ENCODE peak calls at places on chromosomes 7 and 10, in five cellular contexts. E is A549, T is HepG2, Z is K562, H is H1. W is an unnamed sample.

GRCh38 chr7:66522518-66522917 is 106.2 kb upstream of the KCTD7 start:
- DNase-seq in T (no peak), H (no peak), E (no peak), Z (no peak), W (no peak)

GRCh38 chr7:118862733-118863132 is 638.2 kb downstream of the ANKRD7 start:
- DNase-seq in E (no peak), H (no peak), T (no peak), Z (no peak), W (no peak)

GRCh38 chr7:25318077-25318476 is 89.8 kb upstream of the NPVF start:
- DNase-seq in Z (no peak), H (no peak), E (no peak), T (no peak), W (no peak)

GRCh38 chr10:106802949-106803348 is 361.6 kb downstream of the SORCS1 start:
- DNase-seq in H (no peak), Z (no peak), T (no peak), E (no peak), W (no peak)

GRCh38 chr10:36802523-36803153 is 322.8 kb upstream of the ANKRD30A start:
- DNase-seq in E (no peak), H (no peak), Z (no peak), T (no peak), W (no peak)

GRCh38 chr7:35694161-35694783 is 663 bp downstream of the HERPUD2 start:
- DNase-seq in E (no peak), H (no peak), T (no peak), Z (no peak), W (no peak)

GRCh38 chr10:13707156-13707881 is 120.6 kb downstream of the PRPF18 start:
- DNase-seq in H (peak), Z (peak), T (peak), E (peak), W (peak)

GRCh38 chr7:156251861-156252260 is 388.7 kb upstream of the RNF32 start:
- DNase-seq in H (no peak), T (no peak), E (no peak), Z (no peak), W (no peak)

GRCh38 chr7:107076781-107077698 is 32.5 kb downstream of the PRKAR2B start:
- DNase-seq in E (no peak), T (no peak), H (no peak), Z (peak), W (peak)

GRCh38 chr10:8477300-8477699 is 422.8 kb downstream of the GATA3 start:
- DNase-seq in Z (no peak), E (no peak), T (no peak), H (no peak), W (no peak)

GRCh38 chr10:43853369-43853768 is 204.7 kb upstream of the ZNF32 start:
- DNase-seq in E (no peak), H (no peak), Z (no peak), T (no peak), W (no peak)

GRCh38 chr10:7512487-7512886 is 101.7 kb upstream of the SFMBT2 start:
- DNase-seq in E (no peak), T (peak), H (no peak), Z (no peak), W (no peak)

GRCh38 chr10:44400553-44400952 is 15.7 kb upstream of the CXCL12 start:
- DNase-seq in E (no peak), H (no peak), Z (no peak), T (no peak), W (no peak)

GRCh38 chr10:103603382-103603781 is 109.9 kb downstream of the NEURL1 start:
- DNase-seq in Z (no peak), T (no peak), H (no peak), E (no peak), W (no peak)

GRCh38 chr10:133126431-133127290 is 33.4 kb upstream of the KNDC1 start:
- DNase-seq in T (no peak), E (no peak), Z (no peak), H (no peak), W (no peak)

GRCh38 chr10:62183857-62184805 is 84.5 kb downstream of the RTKN2 start:
- DNase-seq in H (no peak), T (peak), Z (no peak), E (no peak), W (no peak)

GRCh38 chr7:24290004-24290641 is 6.1 kb downstream of the NPY start:
- DNase-seq in E (peak), Z (peak), T (peak), H (no peak), W (peak)

GRCh38 chr10:131082991-131083465 is 228.5 kb downstream of the TCERG1L start:
- DNase-seq in T (peak), Z (no peak), E (no peak), H (no peak), W (no peak)

GRCh38 chr7:54743580-54743979 is 15.4 kb downstream of the SEC61G start:
- DNase-seq in T (no peak), E (no peak), Z (no peak), H (no peak), W (no peak)

GRCh38 chr10:9209105-9209798 is 1154.8 kb downstream of the GATA3 start:
- DNase-seq in H (peak), E (peak), T (peak), Z (peak), W (peak)

GRCh38 chr7:99764478-99764877 is 19.5 kb downstream of the CYP3A4 start:
- DNase-seq in T (no peak), E (no peak), Z (no peak), H (no peak), W (no peak)

GRCh38 chr7:151688236-151688780 is 168.6 kb upstream of the RHEB start:
- DNase-seq in T (no peak), H (no peak), Z (no peak), E (no peak), W (no peak)

GRCh38 chr7:29882481-29882880 is 76.2 kb downstream of the WIPF3 start:
- DNase-seq in Z (no peak), E (no peak), H (no peak), T (no peak), W (no peak)

GRCh38 chr10:125757742-125758141 is 17.9 kb downstream of the MMP21 start:
- DNase-seq in E (no peak), H (no peak), Z (no peak), T (no peak), W (peak)

GRCh38 chr10:121096617-121097431 is 245.7 kb downstream of the WDR11 start:
- DNase-seq in T (peak), Z (no peak), E (no peak), H (no peak), W (no peak)

GRCh38 chr7:5484921-5485320 is 61.3 kb upstream of the TNRC18 start:
- DNase-seq in Z (no peak), T (no peak), H (no peak), E (no peak), W (no peak)

GRCh38 chr7:114930829-114931655 is 9.1 kb downstream of the MDFIC start:
- DNase-seq in H (no peak), Z (no peak), T (no peak), E (no peak), W (no peak)

GRCh38 chr10:27564880-27565279 is 60.8 kb downstream of the RAB18 start:
- DNase-seq in Z (no peak), T (no peak), H (no peak), E (no peak), W (no peak)

GRCh38 chr10:118729200-118729599 is 25.6 kb downstream of the CACUL1 start:
- DNase-seq in T (no peak), E (no peak), H (no peak), Z (no peak), W (no peak)

GRCh38 chr10:118725784-118726507 is 28.8 kb downstream of the CACUL1 start:
- DNase-seq in E (no peak), H (no peak), Z (no peak), T (no peak), W (no peak)

GRCh38 chr10:118732253-118733194 is 22.2 kb downstream of the CACUL1 start:
- DNase-seq in H (no peak), E (no peak), Z (no peak), T (no peak), W (no peak)

GRCh38 chr10:118730699-118731456 is 23.9 kb downstream of the CACUL1 start:
- DNase-seq in H (no peak), E (no peak), T (no peak), Z (no peak), W (no peak)

GRCh38 chr10:118729641-118730258 is 25.0 kb downstream of the CACUL1 start:
- DNase-seq in H (no peak), Z (no peak), T (no peak), E (no peak), W (peak)
- TF ChIP-seq JUN in H (no peak), Z (no peak), T (no peak), E (no peak), W (peak)

GRCh38 chr10:48209246-48209645 is 65.2 kb downstream of the FRMPD2 start:
- DNase-seq in Z (no peak), E (no peak), T (no peak), H (no peak), W (no peak)
- H3K27ac ChIP-seq in Z (no peak), E (no peak), T (no peak), H (no peak), W (no peak)

GRCh38 chr7:95553939-95554338 is 42.4 kb downstream of the PDK4 start:
- DNase-seq in Z (no peak), H (no peak), E (no peak), T (no peak), W (no peak)
- TF ChIP-seq JUN in Z (no peak), H (no peak), E (no peak), T (no peak), W (no peak)

GRCh38 chr10:49527850-49528249 is 11.1 kb downstream of the ERCC6 start:
- DNase-seq in E (no peak), T (no peak), H (no peak), Z (no peak), W (no peak)
- H3K27ac ChIP-seq in E (no peak), T (no peak), H (no peak), Z (no peak), W (no peak)

GRCh38 chr10:99872367-99873162 is 90.1 kb downstream of the ABCC2 start:
- DNase-seq in T (peak), E (no peak), H (no peak), Z (no peak), W (peak)
- TF ChIP-seq JUN in T (no peak), E (no peak), H (no peak), Z (no peak), W (no peak)

GRCh38 chr7:132423594-132424200 is 152.6 kb downstream of the PLXNA4 start:
- DNase-seq in Z (no peak), E (no peak), T (no peak), H (no peak), W (no peak)

GRCh38 chr7:132424277-132424676 is 152.0 kb downstream of the PLXNA4 start:
- DNase-seq in T (no peak), H (no peak), E (no peak), Z (no peak), W (no peak)

GRCh38 chr7:132420527-132420926 is 155.7 kb downstream of the PLXNA4 start:
- DNase-seq in E (no peak), Z (no peak), H (no peak), T (no peak), W (no peak)

GRCh38 chr7:132424821-132425739 is 151.2 kb downstream of the PLXNA4 start:
- DNase-seq in Z (no peak), T (no peak), H (peak), E (no peak), W (peak)

DNA sequence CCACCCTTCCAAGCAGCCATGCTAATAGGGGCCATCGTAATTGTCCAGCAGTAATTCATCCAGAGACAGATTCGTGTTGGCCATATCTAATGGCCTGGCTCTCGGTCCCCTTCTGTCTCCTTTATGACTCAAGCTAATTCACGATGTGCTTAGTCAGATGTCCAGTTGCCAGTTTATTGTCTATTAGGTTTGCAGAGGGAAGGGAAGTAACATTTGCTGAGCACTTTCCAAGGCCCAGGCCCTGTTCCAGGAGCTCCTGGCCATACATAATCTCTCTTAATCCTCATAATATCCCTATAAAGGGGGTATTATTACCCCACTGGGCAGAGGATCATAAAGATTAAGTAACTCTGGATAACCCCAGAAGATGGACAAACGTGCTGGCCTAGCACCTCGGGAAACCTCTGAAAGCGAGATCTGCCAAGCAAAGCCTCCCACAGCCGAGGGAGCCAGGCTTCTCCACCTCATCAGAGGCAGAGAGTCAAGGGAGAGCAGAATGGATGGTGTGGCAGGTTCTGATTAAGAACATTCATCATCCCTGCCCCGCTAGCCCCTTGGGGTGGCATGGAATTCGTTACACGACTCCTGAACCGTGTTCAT is 153.7 kb downstream of the PLXNA4 start:
- DNase-seq in H (no peak), Z (no peak), T (no peak), E (no peak), W (peak)
- H3K27ac ChIP-seq in H (no peak), Z (no peak), T (no peak), E (no peak), W (peak)